ENCODE peak calls at places on chromosomes 1 and 21, in six cellular contexts. O is HCT116, A is mucosa of descending colon, B is lower leg skin, U is OCI-LY7, P is fibroblast of the aortic adventitia. C is an unnamed sample.
A peak's percentile ranks its signal among the peaks of the same experiment; 100 is the strongest.

GRCh38 chr1:89464008-89464407 is 60.6 kb upstream of the LRRC8B start:
- DNase-seq in O (no peak), A (no peak), B (no peak), U (no peak), P (no peak), C (no peak)

GRCh38 chr21:14880922-14881321 is 183.9 kb downstream of the NRIP1 start:
- DNase-seq in O (no peak), A (no peak), B (no peak), U (no peak), P (peak; percentile 92), C (peak; percentile 54)

GRCh38 chr1:117117697-117118096 is 3.9 kb downstream of the TRIM45 start:
- DNase-seq in O (no peak), A (no peak), B (no peak), U (no peak), P (no peak), C (no peak)

GRCh38 chr1:235557495-235557894 is 53.2 kb upstream of the B3GALNT2 start:
- DNase-seq in O (no peak), A (no peak), B (no peak), U (peak; percentile 6), P (no peak), C (no peak)

GRCh38 chr21:14541840-14542495 is 4.1 kb downstream of the SAMSN1 start:
- DNase-seq in O (no peak), A (no peak), B (no peak), U (no peak), P (no peak), C (no peak)

GRCh38 chr1:47913225-47913823 is 83.9 kb downstream of the TRABD2B start:
- DNase-seq in O (no peak), A (no peak), B (no peak), U (no peak), P (no peak), C (no peak)

GRCh38 chr1:13808729-13809131 is 108.7 kb downstream of the PRDM2 start:
- DNase-seq in O (no peak), A (no peak), B (no peak), U (no peak), P (peak; percentile 51), C (no peak)

GRCh38 chr1:54919367-54920359 is 32.7 kb upstream of the DHCR24 start:
- DNase-seq in O (no peak), A (no peak), B (no peak), U (no peak), P (no peak), C (no peak)

GRCh38 chr1:201452881-201453280 is 16.1 kb downstream of the PHLDA3 start:
- DNase-seq in O (no peak), A (no peak), B (no peak), U (no peak), P (no peak), C (no peak)

GRCh38 chr1:6700853-6701436 is 671 bp downstream of the DNAJC11 start:
- DNase-seq in O (no peak), A (no peak), B (no peak), U (peak; percentile 24), P (no peak), C (no peak)

GRCh38 chr21:17736072-17736471 is 83.1 kb downstream of the C21orf91 start:
- DNase-seq in O (no peak), A (no peak), B (no peak), U (no peak), P (no peak), C (no peak)

GRCh38 chr21:17730782-17731181 is 88.4 kb downstream of the C21orf91 start:
- DNase-seq in O (no peak), A (no peak), B (no peak), U (no peak), P (no peak), C (peak; percentile 29)

GRCh38 chr21:17731554-17731953 is 87.6 kb downstream of the C21orf91 start:
- DNase-seq in O (no peak), A (no peak), B (no peak), U (no peak), P (no peak), C (no peak)

GRCh38 chr21:17732306-17732705 is 86.8 kb downstream of the C21orf91 start:
- DNase-seq in O (no peak), A (no peak), B (no peak), U (no peak), P (peak; percentile 3), C (peak; percentile 67)

GRCh38 chr21:17733209-17733608 is 85.9 kb downstream of the C21orf91 start:
- DNase-seq in O (no peak), A (no peak), B (no peak), U (no peak), P (no peak), C (no peak)
- TF ChIP-seq CTCF in O (no peak), A (no peak), B (no peak), U (no peak), P (no peak), C (no peak)

DNA sequence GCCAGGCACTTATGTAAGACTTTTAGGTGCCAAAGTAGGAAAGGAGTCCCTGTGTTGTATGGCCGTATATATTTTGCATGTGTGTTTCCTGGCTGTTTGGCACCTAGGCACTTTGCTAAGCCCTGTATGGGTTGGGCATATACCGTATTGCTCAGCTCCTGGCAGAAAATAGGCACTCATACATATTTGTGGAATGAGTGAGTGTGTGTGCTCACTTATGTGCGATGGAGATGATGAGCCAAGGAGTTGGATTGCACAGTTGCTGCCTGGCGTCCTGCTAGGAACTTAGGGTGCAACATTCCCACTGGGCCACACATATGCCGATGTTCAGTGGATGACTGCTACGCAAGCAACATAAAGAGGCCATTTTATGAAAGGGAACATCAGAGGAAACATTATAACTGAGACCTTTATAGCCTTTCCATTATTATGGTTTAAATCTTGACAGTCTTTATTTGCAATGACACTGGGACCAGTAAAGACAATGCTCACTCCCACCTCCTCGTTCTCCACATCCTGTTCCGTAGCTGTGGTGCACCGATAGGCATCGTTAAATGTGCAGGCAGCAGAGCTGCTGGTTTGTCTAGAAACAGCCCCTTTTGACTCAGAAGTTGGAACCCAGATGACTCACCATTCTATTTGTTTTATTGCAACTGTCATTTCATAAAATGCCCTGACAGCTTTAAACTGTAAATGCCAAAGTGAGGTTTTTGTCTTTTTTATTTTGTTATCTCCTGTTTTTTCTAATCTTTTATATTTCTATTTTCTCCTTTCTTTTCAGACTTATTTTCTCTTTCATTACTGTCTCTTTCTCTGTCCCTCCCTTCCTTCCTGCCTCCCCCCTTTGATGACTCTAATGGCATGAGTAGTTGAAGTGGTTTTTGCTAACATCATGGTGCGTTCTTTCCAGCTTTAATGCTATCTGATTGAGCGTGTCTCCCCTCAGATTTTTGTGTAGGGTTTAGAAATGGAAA is 36.1 kb downstream of the PEX14 start:
- DNase-seq in O (peak; percentile 24), A (peak; percentile 32), B (no peak), U (no peak), P (peak; percentile 93), C (peak; percentile 86)
- H3K4me3 ChIP-seq in O (peak overlapping the region; percentile 13), A (no peak overlapping the region), B (no peak overlapping the region), U (no peak overlapping the region), P (peak overlapping the region; percentile 15), C (no peak overlapping the region)

DNA sequence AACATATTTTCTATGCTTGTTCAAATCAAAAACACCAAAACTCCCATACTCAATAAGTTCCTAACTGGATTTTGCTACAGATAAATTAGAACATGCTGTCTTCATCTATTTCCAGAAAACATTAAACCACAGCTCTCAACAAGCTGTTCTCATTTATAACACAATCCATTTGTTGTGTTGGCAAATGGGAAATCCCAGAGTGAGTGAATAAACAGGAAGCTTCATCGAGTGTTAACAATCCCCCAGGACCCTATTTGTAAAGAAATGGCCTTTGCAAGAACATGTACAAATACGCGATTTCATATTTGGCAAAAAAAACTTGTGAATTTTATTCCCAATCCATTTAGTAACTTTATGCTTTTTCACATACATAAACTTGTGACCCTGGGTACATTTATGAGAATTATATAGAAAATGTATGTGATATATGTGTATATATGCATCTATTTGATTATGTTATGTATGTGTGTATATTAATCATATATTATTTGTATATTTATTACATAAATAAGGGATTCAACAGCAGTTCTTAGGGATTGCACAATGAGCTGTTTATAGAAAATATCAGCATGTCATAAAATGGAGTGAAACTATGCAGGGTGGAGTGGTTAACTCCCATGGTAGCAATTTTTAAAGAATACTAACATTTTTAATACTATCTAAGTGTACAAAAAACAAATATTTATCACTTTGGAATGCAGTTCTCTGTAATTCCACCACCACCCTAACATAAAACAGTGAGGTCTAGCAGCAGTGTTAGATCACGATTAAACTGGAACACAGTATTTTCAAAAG is 160.0 kb downstream of the NEGR1 start:
- DNase-seq in O (no peak), A (no peak), B (no peak), U (no peak), P (no peak), C (no peak)
- TF ChIP-seq CTCF in O (no peak), A (no peak), B (no peak), U (no peak), P (no peak), C (no peak)

GRCh38 chr1:154729031-154729442 is 121.1 kb upstream of the ADAR start:
- DNase-seq in O (no peak), A (no peak), B (no peak), U (no peak), P (peak; percentile 64), C (peak; percentile 48)

GRCh38 chr1:154725841-154726240 is 117.9 kb upstream of the ADAR start:
- DNase-seq in O (no peak), A (no peak), B (no peak), U (no peak), P (no peak), C (no peak)

GRCh38 chr1:154727409-154727808 is 119.4 kb upstream of the ADAR start:
- DNase-seq in O (no peak), A (no peak), B (no peak), U (no peak), P (no peak), C (no peak)

GRCh38 chr1:154726903-154727302 is 118.9 kb upstream of the ADAR start:
- DNase-seq in O (no peak), A (no peak), B (no peak), U (no peak), P (no peak), C (no peak)

DNA sequence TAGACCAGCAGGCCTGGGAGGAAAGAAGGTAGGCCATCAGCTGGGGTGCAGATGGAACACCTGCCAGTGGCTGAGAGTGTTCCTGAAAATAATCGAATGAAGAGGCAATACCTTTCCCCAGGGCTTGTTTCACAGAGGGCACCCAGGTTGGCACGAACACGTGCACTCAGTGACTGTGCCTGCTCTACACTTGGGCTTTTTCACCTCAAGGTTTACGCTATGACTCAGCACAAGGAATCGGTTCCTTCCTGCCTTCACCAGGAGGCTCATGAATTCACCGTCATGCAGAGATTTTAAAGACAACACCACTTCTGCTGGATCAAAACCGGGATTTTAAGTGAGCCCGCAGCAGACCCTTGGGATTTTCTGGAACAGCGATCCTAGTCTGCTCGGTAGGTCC is 118.5 kb upstream of the ADAR start:
- DNase-seq in O (no peak), A (no peak), B (no peak), U (no peak), P (no peak), C (no peak)
- H3K4me3 ChIP-seq in O (no peak overlapping the region), A (no peak overlapping the region), B (no peak overlapping the region), U (no peak overlapping the region), P (no peak overlapping the region), C (no peak overlapping the region)

C was measured in astrocyte of the spinal cord.